ENCODE peak calls at places on chromosomes 1 and 21, in eight cellular contexts. Q is omental fat pad; N is ACHN; K is T1000; C is Kasumi-1; P is CD4-positive, alpha-beta memory T cell; J is activated T-cell treated with anti-CD3 and anti-CD28 coated beads for 48 hours; V is thoracic aorta. F is an unnamed sample.
A peak's percentile ranks its signal among the peaks of the same experiment; 100 is the strongest.

GRCh38 chr1:161905269-161905884 is 118.3 kb downstream of the OLFML2B start:
- DNase-seq in Q (no peak), N (peak; percentile 57), K (no peak), C (peak; percentile 26), P (peak; percentile 7), J (no peak), V (no peak), F (peak; percentile 36)

GRCh38 chr21:42207426-42207825 is 11.5 kb upstream of the ABCG1 start:
- DNase-seq in Q (no peak), N (no peak), K (no peak), C (no peak), P (no peak), J (no peak), V (no peak), F (no peak)

GRCh38 chr21:46182548-46183336 is 1.5 kb downstream of the SPATC1L start:
- DNase-seq in Q (no peak), N (no peak), K (no peak), C (no peak), P (no peak), J (no peak), V (no peak), F (peak; percentile 24)

GRCh38 chr1:239922778-239923522 is 168.7 kb upstream of the FMN2 start:
- DNase-seq in Q (no peak), N (no peak), K (no peak), C (no peak), P (no peak), J (no peak), V (no peak), F (no peak)

GRCh38 chr1:33586795-33587194 is 114.3 kb downstream of the ZSCAN20 start:
- DNase-seq in Q (no peak), N (no peak), K (no peak), C (no peak), P (no peak), J (no peak), V (no peak), F (no peak)

GRCh38 chr1:9892563-9893528 is 17.2 kb downstream of the CTNNBIP1 start:
- DNase-seq in Q (no peak), N (peak; percentile 75), K (peak; percentile 28), C (peak; percentile 91), P (no peak), J (no peak), V (no peak), F (peak; percentile 60)

GRCh38 chr1:34701326-34702129 is 53.3 kb upstream of the GJB5 start:
- DNase-seq in Q (no peak), N (no peak), K (no peak), C (no peak), P (no peak), J (no peak), V (no peak), F (peak; percentile 29)

GRCh38 chr1:246483204-246483933 is 23.7 kb downstream of the SMYD3 start:
- DNase-seq in Q (no peak), N (peak; percentile 12), K (no peak), C (no peak), P (no peak), J (no peak), V (no peak), F (no peak)

GRCh38 chr1:162215902-162216301 is 146.4 kb downstream of the NOS1AP start:
- DNase-seq in Q (no peak), N (no peak), K (no peak), C (no peak), P (no peak), J (no peak), V (no peak), F (peak; percentile 95)

GRCh38 chr1:207346562-207346912 is 25.1 kb downstream of the CD55 start:
- DNase-seq in Q (no peak), N (no peak), K (no peak), C (no peak), P (no peak), J (no peak), V (no peak), F (no peak)

GRCh38 chr1:58401991-58402390 is 144.5 kb downstream of the OMA1 start:
- DNase-seq in Q (no peak), N (no peak), K (no peak), C (no peak), P (no peak), J (no peak), V (no peak), F (no peak)

GRCh38 chr1:12014141-12014981 is 4.9 kb upstream of the MIIP start:
- DNase-seq in Q (no peak), N (peak; percentile 11), K (no peak), C (no peak), P (no peak), J (no peak), V (no peak), F (no peak)

GRCh38 chr1:226626577-226626956 is 78.0 kb downstream of the STUM start:
- DNase-seq in Q (peak; percentile 60), N (peak; percentile 60), K (no peak), C (peak; percentile 81), P (peak; percentile 74), J (peak; percentile 82), V (peak; percentile 56), F (peak; percentile 66)

F was measured in left kidney.